ENCODE peak calls at places on chromosomes 7 and 10, in five cellular contexts. Z is posterior cingulate gyrus; D is GM23338; H is activated CD8-positive, alpha-beta memory T cell treated with anti-CD3 and anti-CD28 coated beads for 24 hours; X is mesendoderm. O is an unnamed sample.

GRCh38 chr10:47440207-47440606 is 43.7 kb downstream of the ANXA8 start:
- DNase-seq in Z (no peak), D (peak; percentile 21), H (no peak), X (peak; percentile 76), O (no peak)

GRCh38 chr7:149884016-149884415 is 10.2 kb downstream of the ATP6V0E2 start:
- DNase-seq in Z (no peak), D (no peak), H (no peak), X (no peak), O (peak; percentile 68)

GRCh38 chr10:35921866-35922265 is 279.8 kb upstream of the FZD8 start:
- DNase-seq in Z (no peak), D (no peak), H (no peak), X (no peak), O (no peak)

GRCh38 chr7:37732253-37732652 is 48.7 kb downstream of the GPR141 start:
- DNase-seq in Z (no peak), D (peak; percentile 80), H (no peak), X (peak; percentile 78), O (no peak)

GRCh38 chr7:53059591-53059990 is 24.2 kb downstream of the POM121L12 start:
- DNase-seq in Z (no peak), D (no peak), H (no peak), X (peak; percentile 68), O (no peak)

GRCh38 chr10:93495654-93496321 is 624 bp upstream of the CEP55 start:
- DNase-seq in Z (no peak), D (peak; percentile 17), H (no peak), X (peak; percentile 52), O (no peak)

GRCh38 chr7:155983176-155983815 is 171.0 kb upstream of the SHH start:
- DNase-seq in Z (no peak), D (no peak), H (peak; percentile 45), X (no peak), O (peak; percentile 47)

GRCh38 chr7:149883452-149883861 is 9.7 kb downstream of the ATP6V0E2 start:
- DNase-seq in Z (peak; percentile 79), D (peak; percentile 91), H (no peak), X (peak; percentile 86), O (peak; percentile 69)

GRCh38 chr7:3432916-3433315 is 131.9 kb downstream of the SDK1 start:
- DNase-seq in Z (no peak), D (no peak), H (no peak), X (no peak), O (no peak)

GRCh38 chr10:47026301-47027107 is 115.3 kb downstream of the PTPN20 start:
- DNase-seq in Z (no peak), D (no peak), H (peak; percentile 53), X (no peak), O (peak; percentile 63)

GRCh38 chr10:43112608-43112961 is 25.7 kb upstream of the CSGALNACT2 start:
- DNase-seq in Z (no peak), D (no peak), H (no peak), X (no peak), O (no peak)

GRCh38 chr7:44196450-44196872 is 4.3 kb upstream of the YKT6 start:
- DNase-seq in Z (peak; percentile 52), D (peak; percentile 74), H (no peak), X (peak; percentile 59), O (no peak)

GRCh38 chr10:110013615-110014293 is 6.0 kb downstream of the ADD3 start:
- DNase-seq in Z (no peak), D (peak; percentile 55), H (no peak), X (peak; percentile 90), O (no peak)

O was measured in coronary artery.